ENCODE peak calls at places on chromosome 3, in nine cellular contexts. W, Q, B, H, U, L, X, J and Y are unnamed samples.

GRCh38 chr3:51711352-51712019 is 4.6 kb downstream of the GRM2 start:
- DNase-seq in B (no peak), L (no peak), H (no peak), J (no peak), Q (no peak), X (no peak), W (peak; percentile 13), U (no peak), Y (no peak)

GRCh38 chr3:149971403-149972075 is 844 bp upstream of the PFN2 start:
- DNase-seq in J (peak; percentile 49), B (peak; percentile 5), H (peak; percentile 86), L (peak; percentile 57), U (peak; percentile 90), Q (peak; percentile 67), W (no peak), X (peak; percentile 27), Y (no peak)

GRCh38 chr3:113153499-113154107 is 57.8 kb upstream of the BOC start:
- DNase-seq in W (no peak), L (no peak), J (no peak), X (peak; percentile 61), H (peak; percentile 16), U (no peak), Q (peak; percentile 67), B (no peak), Y (no peak)

GRCh38 chr3:123642182-123642956 is 57.5 kb upstream of the HACD2 start:
- DNase-seq in Q (peak; percentile 92), X (peak; percentile 80), B (peak; percentile 78), J (peak; percentile 93), H (peak; percentile 93), L (peak; percentile 77), U (peak; percentile 96), W (peak; percentile 65), Y (peak; percentile 87)

GRCh38 chr3:11944052-11944673 is 60.0 kb upstream of the SYN2 start:
- DNase-seq in J (peak; percentile 70), W (peak; percentile 27), X (peak; percentile 11), B (no peak), L (no peak), U (peak; percentile 90), Q (peak; percentile 72), H (peak; percentile 54), Y (peak; percentile 54)

GRCh38 chr3:126024049-126024854 is 55.3 kb downstream of the ROPN1B start:
- DNase-seq in L (no peak), X (no peak), J (no peak), B (no peak), H (no peak), W (no peak), U (no peak), Q (no peak), Y (no peak)

GRCh38 chr3:41198526-41198925 is 779 bp upstream of the CTNNB1 start:
- DNase-seq in U (no peak), B (no peak), W (no peak), J (no peak), X (peak; percentile 23), L (no peak), Q (no peak), H (peak; percentile 36), Y (peak; percentile 47)

GRCh38 chr3:129994883-129995559 is 20.5 kb downstream of the TRH start:
- DNase-seq in H (no peak), L (no peak), Q (no peak), J (no peak), X (no peak), U (no peak), W (no peak), B (no peak), Y (no peak)

DNA sequence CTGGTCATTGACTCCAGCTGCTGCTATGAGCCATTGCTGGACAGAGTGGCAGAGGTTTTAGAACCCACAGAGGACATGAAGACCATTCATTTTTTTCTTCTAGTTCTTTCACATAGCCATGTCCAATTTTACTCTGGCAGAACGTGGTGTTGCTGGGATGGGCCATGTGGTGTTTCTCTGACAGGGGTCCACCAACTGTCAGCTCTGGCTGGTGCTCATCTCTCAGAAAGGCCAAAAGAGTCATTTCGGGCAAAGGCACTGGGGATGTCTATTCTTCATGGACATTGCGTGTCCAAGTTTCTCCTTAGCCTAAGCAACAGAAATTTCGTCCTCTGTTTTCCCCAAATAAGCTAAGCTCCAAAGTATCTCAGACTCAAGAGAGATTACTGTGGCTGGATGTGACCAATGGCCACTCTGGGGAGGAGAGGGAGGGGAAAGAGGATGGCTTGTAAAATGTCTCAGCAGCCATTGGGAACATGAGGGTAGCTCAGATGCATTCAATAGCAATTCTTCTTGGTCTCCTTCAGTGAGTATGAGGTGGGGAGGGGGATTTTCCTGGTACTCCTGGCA is 131.7 kb upstream of the MITF start:
- DNase-seq in L (no peak), H (no peak), B (no peak), J (no peak), X (no peak), U (no peak), W (no peak), Q (no peak), Y (no peak)
- H3K9me2 ChIP-seq in L (no peaks in the 10 kb centered on the region), H (no peaks in the 10 kb centered on the region), B (no peaks in the 10 kb centered on the region), J (no peaks in the 10 kb centered on the region), X (no peaks in the 10 kb centered on the region), U (no peaks in the 10 kb centered on the region), W (no peaks in the 10 kb centered on the region), Q (no peaks in the 10 kb centered on the region), Y (no peaks in the 10 kb centered on the region)

DNA sequence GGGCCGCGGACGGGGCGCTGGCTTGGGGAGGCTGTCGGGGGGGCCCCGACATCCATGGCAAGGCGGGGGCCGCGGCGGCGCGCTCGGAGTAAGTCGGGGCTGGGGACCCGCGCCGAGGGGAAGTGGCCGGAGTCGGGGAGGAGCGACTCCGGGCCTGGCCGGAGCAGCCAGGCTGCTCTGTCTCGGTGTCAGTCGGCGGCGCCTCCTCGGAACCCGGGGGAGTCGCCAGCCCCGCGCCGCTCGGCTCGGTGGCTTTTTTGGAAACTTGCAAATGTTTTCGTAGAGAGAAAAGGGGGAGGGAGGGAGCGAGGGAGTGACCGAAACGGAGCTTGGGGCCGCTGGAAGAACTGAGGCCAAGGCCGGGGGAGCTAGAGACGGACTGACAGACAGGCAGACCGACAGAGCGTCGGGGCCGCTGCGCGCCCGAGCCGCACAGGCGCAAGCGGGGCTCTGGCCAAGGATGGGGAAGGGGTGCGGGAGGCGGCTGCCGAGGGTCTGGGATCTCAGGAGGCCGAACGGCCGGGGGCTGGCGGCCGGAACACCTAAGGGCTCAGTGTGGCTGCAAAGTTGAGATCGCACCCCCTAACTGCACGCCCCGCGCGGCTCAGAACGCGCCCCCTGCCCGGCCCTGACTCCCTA is 5.0 kb downstream of the PTH1R start:
- DNase-seq in W (peak; percentile 82), J (no peak), B (no peak), Q (no peak), H (peak; percentile 52), X (no peak), U (peak; percentile 66), L (no peak), Y (peak; percentile 48)
- H3K9me2 ChIP-seq in W (no peaks in the 10 kb centered on the region), J (no peaks in the 10 kb centered on the region), B (no peaks in the 10 kb centered on the region), Q (no peaks in the 10 kb centered on the region), H (no peaks in the 10 kb centered on the region), X (no peaks in the 10 kb centered on the region), U (no peaks in the 10 kb centered on the region), L (no peaks in the 10 kb centered on the region), Y (no peaks in the 10 kb centered on the region)

DNA sequence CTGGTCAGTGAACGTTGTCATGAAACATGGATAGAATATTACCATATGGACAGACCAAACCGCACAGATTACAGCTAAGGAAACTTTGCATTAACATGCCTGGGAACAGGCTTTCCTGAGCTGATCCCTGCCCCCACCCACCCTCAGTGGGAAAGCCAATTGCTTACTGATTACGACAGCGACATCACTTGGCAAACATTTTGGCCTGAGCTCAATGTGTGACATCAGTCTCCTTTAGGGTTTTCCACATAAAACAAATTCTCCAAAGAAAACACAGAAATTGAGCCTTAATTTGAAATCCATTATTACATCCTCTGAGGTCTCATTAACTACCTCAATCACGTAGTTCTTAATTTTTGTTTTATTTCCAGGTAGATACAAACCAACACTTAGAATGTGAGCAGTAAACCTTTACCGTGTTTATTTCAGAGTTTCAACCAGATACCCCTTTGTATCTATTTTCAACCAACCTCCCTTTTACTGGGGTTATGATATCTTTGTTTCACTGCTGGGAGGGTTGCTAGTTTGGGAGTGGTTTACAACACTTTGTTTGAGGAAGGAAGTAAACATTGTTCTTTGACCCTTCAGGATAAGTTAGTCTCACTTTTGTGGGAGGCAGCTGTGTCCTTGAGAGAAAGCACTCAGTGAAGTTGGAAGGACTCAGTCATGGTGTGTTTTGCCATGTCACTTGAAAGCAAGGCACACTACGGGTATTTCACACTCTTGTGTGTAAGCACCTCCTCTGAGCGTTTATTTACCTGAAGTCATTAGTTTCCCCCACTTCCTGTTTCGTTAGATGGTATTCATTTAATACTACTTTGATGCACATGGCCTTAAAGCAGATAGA is 103.1 kb downstream of the CMSS1 start:
- DNase-seq in Q (peak; percentile 45), X (no peak), U (peak; percentile 50), B (peak; percentile 3), W (no peak), L (no peak), J (no peak), H (peak; percentile 60), Y (peak; percentile 77)
- H3K9me2 ChIP-seq in Q (no peaks in the 10 kb centered on the region), X (no peaks in the 10 kb centered on the region), U (no peaks in the 10 kb centered on the region), B (no peaks in the 10 kb centered on the region), W (no peaks in the 10 kb centered on the region), L (no peaks in the 10 kb centered on the region), J (no peaks in the 10 kb centered on the region), H (no peaks in the 10 kb centered on the region), Y (no peaks in the 10 kb centered on the region)

GRCh38 chr3:46501702-46502101 is 3.9 kb downstream of the RTP3 start:
- DNase-seq in L (no peak), U (no peak), Q (no peak), X (no peak), W (no peak), J (no peak), H (no peak), B (peak; percentile 13), Y (no peak)

GRCh38 chr3:46500631-46501377 is 3.0 kb downstream of the RTP3 start:
- DNase-seq in B (peak; percentile 33), Q (peak; percentile 48), J (no peak), U (no peak), X (no peak), L (no peak), H (peak; percentile 86), W (no peak), Y (no peak)

GRCh38 chr3:46496745-46497555 is 826 bp upstream of the RTP3 start:
- DNase-seq in J (no peak), L (no peak), H (peak; percentile 32), B (peak; percentile 72), Q (peak; percentile 45), U (peak; percentile 83), X (peak; percentile 47), W (no peak), Y (no peak)

GRCh38 chr3:46497556-46498265 is at the start of gene RTP3:
- DNase-seq in H (no peak), J (no peak), W (no peak), L (no peak), X (no peak), U (no peak), Q (no peak), B (no peak), Y (no peak)

DNA sequence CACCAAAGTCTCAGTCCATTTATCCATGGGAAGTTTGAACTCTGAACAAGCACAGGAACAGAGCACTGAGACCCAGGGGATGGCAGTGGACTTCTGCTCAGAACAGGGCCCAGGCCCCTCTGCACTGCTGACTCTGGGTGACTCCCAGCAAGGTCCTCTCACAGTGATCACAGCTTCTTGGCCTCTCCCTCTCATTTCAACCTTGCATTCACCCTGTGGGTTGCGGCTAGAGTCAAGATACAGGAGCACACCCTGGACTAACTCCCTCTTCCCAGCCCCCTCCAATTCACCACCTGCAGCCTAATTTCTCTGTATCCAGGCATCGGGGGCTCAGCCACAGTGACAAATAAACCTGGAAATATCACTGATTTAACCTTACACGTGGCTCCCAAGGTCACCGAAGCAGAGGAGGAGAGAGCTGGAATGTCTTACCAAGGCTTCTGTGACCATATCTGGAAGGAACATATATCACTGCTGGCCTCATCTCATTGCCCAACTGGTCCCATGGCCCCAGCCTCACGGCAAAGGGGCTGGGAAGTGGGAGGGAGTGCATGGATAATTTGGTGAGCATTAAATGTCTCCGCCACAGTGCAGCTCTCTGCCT is 1.2 kb downstream of the RTP3 start:
- DNase-seq in L (no peak), W (no peak), U (no peak), Q (no peak), J (no peak), H (no peak), X (no peak), B (no peak), Y (no peak)
- H3K9me2 ChIP-seq in L (no peaks in the 10 kb centered on the region), W (no peaks in the 10 kb centered on the region), U (peaks cover 6% of the 10 kb centered on the region), Q (no peaks in the 10 kb centered on the region), J (no peaks in the 10 kb centered on the region), H (no peaks in the 10 kb centered on the region), X (no peaks in the 10 kb centered on the region), B (no peaks in the 10 kb centered on the region), Y (no peaks in the 10 kb centered on the region)